ENCODE peak calls at places on chromosomes 7 and 10, in four cellular contexts. One of them, this sample, is unnamed.

GRCh38 chr10:79444243-79445119 is 943 bp downstream of the ZCCHC24 start:
- DNase-seq in K562: peak
- DNase-seq in IMR-90: peak
- DNase-seq in A549: peak
- DNase-seq in this sample: no peak

GRCh38 chr10:9657530-9657929 is 1360.1 kb upstream of the CELF2 start:
- DNase-seq in K562: no peak
- DNase-seq in IMR-90: peak
- DNase-seq in A549: no peak
- DNase-seq in this sample: no peak

GRCh38 chr7:117502338-117502737 is 22.5 kb downstream of the CFTR start:
- DNase-seq in A549: no peak
- DNase-seq in IMR-90: no peak
- DNase-seq in K562: no peak
- DNase-seq in this sample: no peak

GRCh38 chr7:158284121-158284520 is 303.5 kb downstream of the PTPRN2 start:
- DNase-seq in K562: no peak
- DNase-seq in A549: no peak
- DNase-seq in IMR-90: no peak
- DNase-seq in this sample: no peak

GRCh38 chr7:147400221-147400689 is 1190.3 kb upstream of the C7orf33 start:
- DNase-seq in IMR-90: peak
- DNase-seq in A549: no peak
- DNase-seq in K562: no peak
- DNase-seq in this sample: no peak

GRCh38 chr10:121069061-121069850 is 218.1 kb downstream of the WDR11 start:
- DNase-seq in K562: no peak
- DNase-seq in A549: no peak
- DNase-seq in IMR-90: no peak
- DNase-seq in this sample: no peak

GRCh38 chr7:91169819-91170218 is 94.4 kb upstream of the FZD1 start:
- DNase-seq in A549: no peak
- DNase-seq in K562: no peak
- DNase-seq in IMR-90: no peak
- DNase-seq in this sample: no peak

GRCh38 chr7:89602984-89603383 is 551.3 kb upstream of the STEAP1 start:
- DNase-seq in IMR-90: no peak
- DNase-seq in A549: no peak
- DNase-seq in K562: no peak
- DNase-seq in this sample: no peak

GRCh38 chr10:31768467-31768866 is 160.2 kb downstream of the ARHGAP12 start:
- DNase-seq in A549: no peak
- DNase-seq in K562: no peak
- DNase-seq in IMR-90: peak
- DNase-seq in this sample: no peak

GRCh38 chr7:142916508-142916907 is 17.0 kb downstream of the TRPV5 start:
- DNase-seq in A549: no peak
- DNase-seq in IMR-90: no peak
- DNase-seq in K562: no peak
- DNase-seq in this sample: no peak

GRCh38 chr7:1323178-1324027 is 90.7 kb downstream of the UNCX start:
- DNase-seq in K562: no peak
- DNase-seq in IMR-90: no peak
- DNase-seq in A549: no peak
- DNase-seq in this sample: no peak

GRCh38 chr7:37284805-37285211 is 163.9 kb downstream of the ELMO1 start:
- DNase-seq in IMR-90: no peak
- DNase-seq in A549: peak
- DNase-seq in K562: peak
- DNase-seq in this sample: peak
- TF ChIP-seq MAZ in IMR-90: no peak
- TF ChIP-seq MAZ in A549: no peak
- TF ChIP-seq MAZ in K562: no peak
- TF ChIP-seq MAZ in this sample: no peak

GRCh38 chr10:98144985-98145384 is 10.5 kb downstream of the R3HCC1L start:
- DNase-seq in A549: no peak
- DNase-seq in IMR-90: no peak
- DNase-seq in K562: no peak
- DNase-seq in this sample: no peak

GRCh38 chr10:98154076-98154475 is 19.6 kb downstream of the R3HCC1L start:
- DNase-seq in IMR-90: no peak
- DNase-seq in A549: no peak
- DNase-seq in K562: no peak
- DNase-seq in this sample: no peak

GRCh38 chr10:98149858-98150257 is 15.4 kb downstream of the R3HCC1L start:
- DNase-seq in A549: no peak
- DNase-seq in K562: no peak
- DNase-seq in IMR-90: no peak
- DNase-seq in this sample: no peak

GRCh38 chr10:98150544-98150943 is 16.1 kb downstream of the R3HCC1L start:
- DNase-seq in IMR-90: peak
- DNase-seq in A549: no peak
- DNase-seq in K562: no peak
- DNase-seq in this sample: no peak
- TF ChIP-seq MAZ in IMR-90: no peak
- TF ChIP-seq MAZ in A549: no peak
- TF ChIP-seq MAZ in K562: no peak
- TF ChIP-seq MAZ in this sample: no peak

GRCh38 chr10:118721005-118721876 is 33.5 kb downstream of the CACUL1 start:
- DNase-seq in A549: peak
- DNase-seq in IMR-90: peak
- DNase-seq in K562: peak
- DNase-seq in this sample: peak
- TF ChIP-seq MAZ in A549: no peak
- TF ChIP-seq MAZ in IMR-90: no peak
- TF ChIP-seq MAZ in K562: no peak
- TF ChIP-seq MAZ in this sample: no peak

DNA sequence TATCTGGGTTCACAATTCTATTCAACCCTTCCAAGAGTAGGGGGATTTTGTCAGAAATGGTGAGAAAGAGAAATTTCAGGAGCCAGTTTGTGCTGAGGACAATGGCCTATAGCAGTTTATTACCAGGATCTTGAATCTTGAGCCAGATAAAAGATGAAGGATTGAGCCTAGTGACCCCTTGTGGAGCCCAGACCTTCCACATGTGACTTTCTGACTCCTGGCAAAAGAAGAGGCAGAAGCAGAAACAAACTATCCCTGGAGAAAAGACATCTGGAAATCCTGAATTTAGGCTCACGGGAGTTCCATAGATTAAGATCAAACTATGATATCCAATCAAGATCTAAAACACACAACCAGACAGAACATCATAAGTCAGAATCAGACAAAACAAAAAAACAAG is 60.9 kb upstream of the CHRM2 start:
- DNase-seq in K562: no peak
- DNase-seq in A549: no peak
- DNase-seq in IMR-90: no peak
- DNase-seq in this sample: no peak
- TF ChIP-seq MAZ in K562: no peak
- TF ChIP-seq MAZ in A549: no peak
- TF ChIP-seq MAZ in IMR-90: no peak
- TF ChIP-seq MAZ in this sample: no peak

GRCh38 chr10:109895095-109895818 is 28.1 kb downstream of the XPNPEP1 start:
- DNase-seq in IMR-90: peak
- DNase-seq in K562: no peak
- DNase-seq in A549: no peak
- DNase-seq in this sample: no peak
- TF ChIP-seq MAZ in IMR-90: no peak
- TF ChIP-seq MAZ in K562: no peak
- TF ChIP-seq MAZ in A549: no peak
- TF ChIP-seq MAZ in this sample: no peak

GRCh38 chr7:30253796-30254165 is 30.6 kb upstream of the ZNRF2 start:
- DNase-seq in A549: no peak
- DNase-seq in K562: no peak
- DNase-seq in IMR-90: no peak
- DNase-seq in this sample: no peak
- TF ChIP-seq MAZ in A549: no peak
- TF ChIP-seq MAZ in K562: no peak
- TF ChIP-seq MAZ in IMR-90: no peak
- TF ChIP-seq MAZ in this sample: no peak

GRCh38 chr7:3893789-3894153 is 592.7 kb downstream of the SDK1 start:
- DNase-seq in IMR-90: no peak
- DNase-seq in K562: no peak
- DNase-seq in A549: no peak
- DNase-seq in this sample: no peak

GRCh38 chr7:3896366-3896765 is 595.3 kb downstream of the SDK1 start:
- DNase-seq in IMR-90: no peak
- DNase-seq in K562: no peak
- DNase-seq in A549: no peak
- DNase-seq in this sample: no peak

GRCh38 chr7:3895341-3895740 is 594.3 kb downstream of the SDK1 start:
- DNase-seq in A549: no peak
- DNase-seq in IMR-90: no peak
- DNase-seq in K562: no peak
- DNase-seq in this sample: no peak

GRCh38 chr7:3899559-3899991 is 598.5 kb downstream of the SDK1 start:
- DNase-seq in A549: no peak
- DNase-seq in IMR-90: no peak
- DNase-seq in K562: no peak
- DNase-seq in this sample: no peak

GRCh38 chr7:3897430-3898385 is 596.7 kb downstream of the SDK1 start:
- DNase-seq in K562: peak
- DNase-seq in A549: peak
- DNase-seq in IMR-90: peak
- DNase-seq in this sample: peak
- TF ChIP-seq MAZ in K562: no peak
- TF ChIP-seq MAZ in A549: no peak
- TF ChIP-seq MAZ in IMR-90: no peak
- TF ChIP-seq MAZ in this sample: no peak

This sample was measured in HepG2.